ENCODE peak calls at places on chromosome 15, in seven cellular contexts. C is Peyer's patch; M is mammary epithelial cell; E is K562; V is endothelial cell of umbilical vein; T is lower lobe of right lung; J is CD8-positive, alpha-beta T cell. B is an unnamed sample.

GRCh38 chr15:99788156-99788555 is 54.9 kb upstream of the LYSMD4 start:
- DNase-seq in C (no peak), M (no peak), E (no peak), V (no peak), T (no peak), J (no peak), B (no peak)

GRCh38 chr15:64163662-64164362 is 990 bp upstream of the PPIB start:
- DNase-seq in C (no peak), M (peak), E (no peak), V (no peak), T (peak), J (no peak), B (peak)

GRCh38 chr15:97235285-97235985 is 725.1 kb upstream of the ARRDC4 start:
- DNase-seq in C (peak), M (peak), E (peak), V (peak), T (no peak), J (no peak), B (peak)

GRCh38 chr15:68581725-68582124 is 2.9 kb downstream of the CORO2B start:
- DNase-seq in C (no peak), M (no peak), E (no peak), V (no peak), T (no peak), J (no peak), B (no peak)

GRCh38 chr15:73683624-73684536 is at the start of gene CD276:
- DNase-seq in C (peak), M (peak), E (peak), V (peak), T (peak), J (no peak), B (peak)

GRCh38 chr15:79914728-79915127 is 17.9 kb upstream of the MTHFS start:
- DNase-seq in C (no peak), M (no peak), E (no peak), V (no peak), T (no peak), J (no peak), B (no peak)

GRCh38 chr15:89136818-89137772 is 48.8 kb downstream of the ABHD2 start:
- DNase-seq in C (no peak), M (no peak), E (no peak), V (peak), T (no peak), J (no peak), B (no peak)

GRCh38 chr15:84814826-84815375 is 2.3 kb upstream of the ALPK3 start:
- DNase-seq in C (no peak), M (no peak), E (no peak), V (no peak), T (no peak), J (no peak), B (no peak)

GRCh38 chr15:45185903-45186770 is 1.6 kb downstream of the SHF start:
- DNase-seq in C (no peak), M (no peak), E (no peak), V (no peak), T (no peak), J (no peak), B (no peak)

GRCh38 chr15:68623301-68623892 is 44.6 kb downstream of the CORO2B start:
- DNase-seq in C (no peak), M (no peak), E (no peak), V (no peak), T (no peak), J (no peak), B (peak)

GRCh38 chr15:45407786-45408185 is 29.4 kb upstream of the GATM start:
- DNase-seq in C (no peak), M (no peak), E (no peak), V (no peak), T (no peak), J (no peak), B (no peak)

GRCh38 chr15:42728975-42729374 is 8.0 kb downstream of the CDAN1 start:
- DNase-seq in C (no peak), M (no peak), E (peak), V (no peak), T (no peak), J (no peak), B (no peak)

GRCh38 chr15:65819563-65819960 is 27.5 kb upstream of the DENND4A start:
- DNase-seq in C (peak), M (no peak), E (peak), V (peak), T (no peak), J (no peak), B (no peak)

GRCh38 chr15:26013946-26014345 is 150.8 kb upstream of the ATP10A start:
- DNase-seq in C (no peak), M (no peak), E (no peak), V (no peak), T (no peak), J (no peak), B (no peak)

GRCh38 chr15:86163771-86164170 is 84.1 kb downstream of the AGBL1 start:
- DNase-seq in C (no peak), M (no peak), E (no peak), V (no peak), T (no peak), J (no peak), B (no peak)

GRCh38 chr15:64775551-64776401 is at the start of gene RBPMS2:
- DNase-seq in C (no peak), M (no peak), E (peak), V (no peak), T (no peak), J (no peak), B (no peak)

GRCh38 chr15:78715930-78716329 is 74.9 kb upstream of the CHRNB4 start:
- DNase-seq in C (no peak), M (peak), E (no peak), V (no peak), T (no peak), J (no peak), B (peak)

GRCh38 chr15:78715439-78715838 is 74.4 kb upstream of the CHRNB4 start:
- DNase-seq in C (no peak), M (peak), E (no peak), V (no peak), T (no peak), J (no peak), B (no peak)

GRCh38 chr15:78716651-78717050 is 75.6 kb upstream of the CHRNB4 start:
- DNase-seq in C (no peak), M (peak), E (no peak), V (no peak), T (no peak), J (no peak), B (no peak)

GRCh38 chr15:78712797-78713515 is 71.9 kb upstream of the CHRNB4 start:
- DNase-seq in C (no peak), M (no peak), E (no peak), V (no peak), T (no peak), J (peak), B (no peak)

DNA sequence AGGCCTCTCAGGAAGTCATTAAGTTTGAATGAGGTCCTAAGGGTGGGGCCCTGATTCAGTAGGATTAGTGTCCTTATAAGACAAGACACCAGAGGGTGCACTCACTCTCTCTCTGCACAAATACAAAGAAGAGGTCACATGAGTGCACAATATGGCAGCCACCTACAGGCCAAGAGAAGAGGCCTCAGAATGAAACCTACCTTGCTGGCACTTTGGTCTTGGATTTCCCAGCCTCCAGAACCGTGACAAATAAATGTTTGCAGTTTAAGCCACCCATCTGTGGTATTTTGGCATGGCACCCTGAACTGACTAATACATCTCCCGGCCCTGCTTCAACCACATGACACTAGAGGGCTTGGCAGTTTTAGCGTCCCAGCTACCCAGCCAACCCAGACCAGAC is 73.9 kb upstream of the CHRNB4 start:
- DNase-seq in C (no peak), M (peak), E (no peak), V (no peak), T (no peak), J (no peak), B (no peak)
- TF ChIP-seq CTCF in C (no peak), M (no peak), E (peak), V (no peak), T (no peak), J (no peak), B (no peak)

GRCh38 chr15:70308011-70308761 is 210.5 kb upstream of the TLE3 start:
- DNase-seq in C (peak), M (no peak), E (no peak), V (no peak), T (no peak), J (no peak), B (peak)
- H3K4me3 ChIP-seq in C (no peak), M (no peak), E (no peak), V (no peak), T (no peak), J (no peak), B (no peak)

DNA sequence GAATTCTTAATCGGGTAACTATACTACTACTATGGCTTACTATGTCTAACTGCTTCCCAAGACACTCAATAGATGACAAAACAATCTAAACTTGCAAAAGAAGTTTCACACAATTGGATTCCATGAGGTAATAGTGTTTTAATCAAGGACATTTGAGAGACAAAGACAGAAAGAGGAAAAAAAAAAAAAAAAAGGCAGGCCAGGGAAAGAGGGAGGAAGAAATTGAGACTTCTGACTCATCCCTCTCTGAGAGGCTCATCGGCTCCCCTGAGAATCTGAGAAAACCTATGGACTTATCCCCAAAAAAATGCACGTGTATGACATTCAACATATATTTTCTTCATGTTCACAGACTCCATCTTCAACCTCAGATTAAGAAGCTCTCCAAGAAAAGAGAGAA is 61.0 kb downstream of the SCAPER start:
- DNase-seq in C (no peak), M (peak), E (no peak), V (no peak), T (no peak), J (no peak), B (peak)
- TF ChIP-seq CTCF in C (no peak), M (no peak), E (no peak), V (no peak), T (no peak), J (no peak), B (no peak)

GRCh38 chr15:49041406-49041805 is 4.8 kb downstream of the SECISBP2L start:
- DNase-seq in C (no peak), M (peak), E (no peak), V (no peak), T (no peak), J (no peak), B (no peak)
- H3K4me3 ChIP-seq in C (no peak), M (no peak), E (no peak), V (no peak), T (no peak), J (no peak), B (no peak)

DNA sequence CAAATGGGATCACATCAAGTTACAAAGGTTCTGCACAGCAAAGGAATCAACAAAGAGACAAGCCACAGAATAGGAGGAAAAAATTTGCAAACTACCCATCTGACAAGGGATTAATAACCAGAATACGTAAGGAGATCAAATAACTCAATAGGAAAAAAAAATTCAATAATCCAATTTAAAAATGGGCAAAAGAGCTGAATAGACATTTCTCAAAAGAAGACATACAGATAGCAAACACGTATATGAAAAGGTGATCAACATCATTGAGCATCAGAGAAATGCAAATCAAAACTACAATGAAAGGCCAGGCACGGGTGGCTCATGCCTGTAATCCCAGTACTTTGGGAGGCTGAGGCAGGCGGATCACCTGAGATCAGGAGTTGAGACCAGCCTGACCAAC is 23.5 kb upstream of the CPEB1 start:
- DNase-seq in C (no peak), M (no peak), E (no peak), V (no peak), T (no peak), J (no peak), B (no peak)
- TF ChIP-seq CTCF in C (no peak), M (no peak), E (no peak), V (no peak), T (no peak), J (no peak), B (no peak)